ENCODE peak calls at places on chromosomes 1 and 21, in eight cellular contexts. P, L, K, F, N, V, H and U are unnamed samples.

GRCh38 chr1:21897844-21898243 is 39.3 kb downstream of the HSPG2 start:
- DNase-seq in P (no peak), L (no peak), K (no peak), F (no peak), N (no peak), V (no peak), H (no peak), U (no peak)

GRCh38 chr1:182080955-182081582 is 19.6 kb upstream of the ZNF648 start:
- DNase-seq in P (peak), L (peak), K (no peak), F (no peak), N (no peak), V (peak), H (no peak), U (peak)

GRCh38 chr1:30324251-30325084 is 398.9 kb downstream of the MATN1 start:
- DNase-seq in P (no peak), L (no peak), K (no peak), F (no peak), N (no peak), V (no peak), H (no peak), U (no peak)

GRCh38 chr1:12472798-12473551 is 145.0 kb downstream of the DHRS3 start:
- DNase-seq in P (no peak), L (peak), K (no peak), F (no peak), N (peak), V (no peak), H (no peak), U (no peak)

GRCh38 chr1:88398338-88398737 is 285.7 kb upstream of the PKN2 start:
- DNase-seq in P (no peak), L (no peak), K (no peak), F (no peak), N (no peak), V (no peak), H (no peak), U (peak)

GRCh38 chr1:6427445-6428390 is 3.1 kb downstream of the ESPN start:
- DNase-seq in P (no peak), L (no peak), K (no peak), F (no peak), N (no peak), V (no peak), H (no peak), U (peak)

GRCh38 chr1:147238053-147238902 is 4.2 kb upstream of the CHD1L start:
- DNase-seq in P (no peak), L (no peak), K (no peak), F (no peak), N (no peak), V (peak), H (no peak), U (peak)

GRCh38 chr1:4837201-4837600 is 182.8 kb downstream of the AJAP1 start:
- DNase-seq in P (no peak), L (no peak), K (no peak), F (no peak), N (no peak), V (no peak), H (no peak), U (no peak)

GRCh38 chr1:181099152-181100014 is 10.9 kb downstream of the IER5 start:
- DNase-seq in P (peak), L (peak), K (no peak), F (no peak), N (no peak), V (no peak), H (no peak), U (peak)

GRCh38 chr1:44100183-44100582 is 18.4 kb upstream of the KLF17 start:
- DNase-seq in P (no peak), L (no peak), K (no peak), F (no peak), N (no peak), V (no peak), H (no peak), U (no peak)

GRCh38 chr1:165259236-165259635 is 97.3 kb downstream of the LMX1A start:
- DNase-seq in P (no peak), L (no peak), K (no peak), F (no peak), N (no peak), V (no peak), H (no peak), U (peak)

GRCh38 chr1:158930504-158930903 is 848 bp upstream of the PYHIN1 start:
- DNase-seq in P (no peak), L (no peak), K (no peak), F (no peak), N (peak), V (no peak), H (no peak), U (no peak)

GRCh38 chr1:53638641-53639035 is 100.3 kb downstream of the GLIS1 start:
- DNase-seq in P (no peak), L (no peak), K (no peak), F (no peak), N (no peak), V (no peak), H (peak), U (no peak)

GRCh38 chr1:94463765-94464330 is 45.7 kb downstream of the ABCD3 start:
- DNase-seq in P (peak), L (peak), K (peak), F (no peak), N (no peak), V (peak), H (no peak), U (peak)

GRCh38 chr1:159913451-159914192 is 11.7 kb downstream of the TAGLN2 start:
- DNase-seq in P (no peak), L (no peak), K (no peak), F (no peak), N (no peak), V (peak), H (no peak), U (peak)

GRCh38 chr1:203480084-203480483 is 4.5 kb downstream of the PRELP start:
- DNase-seq in P (peak), L (peak), K (no peak), F (no peak), N (no peak), V (no peak), H (no peak), U (peak)

GRCh38 chr1:183218039-183218618 is 32.1 kb downstream of the LAMC2 start:
- DNase-seq in P (peak), L (no peak), K (no peak), F (no peak), N (no peak), V (no peak), H (peak), U (no peak)

GRCh38 chr1:75097686-75098085 is 36.5 kb upstream of the LHX8 start:
- DNase-seq in P (no peak), L (peak), K (no peak), F (no peak), N (no peak), V (peak), H (no peak), U (peak)

GRCh38 chr1:47031585-47031984 is 8.1 kb downstream of the CYP4X1 start:
- DNase-seq in P (no peak), L (no peak), K (no peak), F (no peak), N (no peak), V (no peak), H (peak), U (peak)

GRCh38 chr21:45363921-45364463 is 41.0 kb upstream of the COL18A1 start:
- DNase-seq in P (peak), L (peak), K (peak), F (peak), N (no peak), V (peak), H (peak), U (peak)

GRCh38 chr1:43545686-43546387 is 15.2 kb downstream of the PTPRF start:
- DNase-seq in P (no peak), L (no peak), K (no peak), F (no peak), N (no peak), V (peak), H (peak), U (peak)

GRCh38 chr1:30657131-30658013 is 66.0 kb downstream of the MATN1 start:
- DNase-seq in P (no peak), L (no peak), K (no peak), F (no peak), N (no peak), V (no peak), H (no peak), U (no peak)

GRCh38 chr1:60227581-60228252 is 154.1 kb upstream of the C1orf87 start:
- DNase-seq in P (peak), L (peak), K (no peak), F (no peak), N (no peak), V (no peak), H (no peak), U (peak)

GRCh38 chr1:15923241-15923640 is 52.7 kb downstream of the ZBTB17 start:
- DNase-seq in P (peak), L (peak), K (no peak), F (no peak), N (no peak), V (no peak), H (no peak), U (peak)

GRCh38 chr1:40477680-40478057 is 579 bp downstream of the ZFP69 start:
- DNase-seq in P (peak), L (peak), K (no peak), F (no peak), N (peak), V (no peak), H (no peak), U (no peak)

GRCh38 chr1:197917813-197918646 is 858 bp downstream of the LHX9 start:
- DNase-seq in P (no peak), L (no peak), K (no peak), F (no peak), N (no peak), V (peak), H (no peak), U (no peak)

GRCh38 chr1:157117527-157118057 is 18.0 kb upstream of the ETV3L start:
- DNase-seq in P (no peak), L (no peak), K (no peak), F (no peak), N (no peak), V (no peak), H (no peak), U (no peak)

GRCh38 chr1:234980657-234981396 is 147.8 kb downstream of the TOMM20 start:
- DNase-seq in P (peak), L (peak), K (peak), F (peak), N (peak), V (peak), H (peak), U (peak)

GRCh38 chr1:54715493-54716298 is at the start of gene TTC4:
- DNase-seq in P (peak), L (peak), K (peak), F (peak), N (peak), V (peak), H (peak), U (peak)

GRCh38 chr1:225746361-225747179 is 31.1 kb upstream of the SRP9 start:
- DNase-seq in P (peak), L (peak), K (no peak), F (peak), N (no peak), V (peak), H (peak), U (peak)

GRCh38 chr1:91712393-91712792 is 173.6 kb downstream of the TGFBR3 start:
- DNase-seq in P (no peak), L (no peak), K (no peak), F (no peak), N (no peak), V (no peak), H (no peak), U (no peak)

GRCh38 chr1:162987866-162988265 is 81.3 kb upstream of the RGS4 start:
- DNase-seq in P (peak), L (peak), K (no peak), F (no peak), N (no peak), V (no peak), H (no peak), U (peak)

GRCh38 chr1:96425382-96426129 is 296.0 kb upstream of the PTBP2 start:
- DNase-seq in P (no peak), L (no peak), K (no peak), F (no peak), N (no peak), V (no peak), H (no peak), U (no peak)

GRCh38 chr21:44697811-44698734 is 1.1 kb downstream of the KRTAP10-12 start:
- DNase-seq in P (no peak), L (no peak), K (no peak), F (no peak), N (no peak), V (no peak), H (no peak), U (no peak)

GRCh38 chr1:100137602-100138001 is 4.6 kb downstream of the TRMT13 start:
- DNase-seq in P (no peak), L (no peak), K (no peak), F (no peak), N (no peak), V (no peak), H (no peak), U (no peak)

GRCh38 chr1:100130552-100131077 is 2.1 kb downstream of the SASS6 start:
- DNase-seq in P (peak), L (no peak), K (peak), F (no peak), N (no peak), V (no peak), H (no peak), U (peak)

GRCh38 chr1:100131623-100132022 is 1.1 kb downstream of the SASS6 start:
- DNase-seq in P (no peak), L (no peak), K (no peak), F (no peak), N (no peak), V (no peak), H (no peak), U (no peak)

GRCh38 chr1:100134872-100135271 is 1.9 kb downstream of the TRMT13 start:
- DNase-seq in P (peak), L (peak), K (no peak), F (no peak), N (no peak), V (no peak), H (no peak), U (peak)

GRCh38 chr1:100132566-100133477 is at the start of the genes SASS6 and TRMT13:
- DNase-seq in P (peak), L (peak), K (peak), F (peak), N (peak), V (peak), H (peak), U (peak)
- TF ChIP-seq CTCF in P (no peak), L (no peak), K (no peak), F (no peak), N (no peak), V (no peak), H (peak), U (no peak)

GRCh38 chr21:41606706-41607105 is 98.7 kb upstream of the TMPRSS2 start:
- DNase-seq in P (no peak), L (no peak), K (no peak), F (no peak), N (no peak), V (no peak), H (no peak), U (no peak)

GRCh38 chr21:41605178-41605933 is 97.4 kb upstream of the TMPRSS2 start:
- DNase-seq in P (no peak), L (no peak), K (no peak), F (no peak), N (no peak), V (no peak), H (peak), U (no peak)

GRCh38 chr21:41603476-41603875 is 95.5 kb upstream of the TMPRSS2 start:
- DNase-seq in P (no peak), L (no peak), K (no peak), F (no peak), N (no peak), V (no peak), H (peak), U (no peak)

GRCh38 chr21:41604583-41605041 is 96.7 kb upstream of the TMPRSS2 start:
- DNase-seq in P (peak), L (no peak), K (no peak), F (no peak), N (no peak), V (no peak), H (peak), U (no peak)

DNA sequence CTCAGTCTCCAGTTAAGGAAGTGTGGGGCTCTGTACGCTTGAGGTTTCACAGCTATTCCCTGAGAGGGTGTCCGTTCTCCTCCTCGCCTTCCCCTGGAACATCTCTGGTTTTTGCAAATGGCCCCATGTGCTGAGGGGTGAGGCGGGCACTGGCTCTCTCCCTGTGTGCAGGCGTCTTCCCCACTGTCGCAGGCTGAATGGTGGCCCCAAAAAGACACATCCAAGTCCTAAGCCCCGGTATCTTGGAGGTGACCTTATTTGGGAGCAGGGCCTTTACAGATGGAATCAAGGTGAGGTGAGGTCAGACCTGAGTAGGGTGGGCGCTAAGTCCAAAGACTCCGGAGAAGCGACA is 98.0 kb upstream of the TMPRSS2 start:
- DNase-seq in P (no peak), L (no peak), K (no peak), F (no peak), N (no peak), V (no peak), H (no peak), U (no peak)
- TF ChIP-seq CTCF in P (no peak), L (no peak), K (no peak), F (no peak), N (no peak), V (no peak), H (no peak), U (no peak)

GRCh38 chr1:151060241-151061011 is at the start of gene MLLT11:
- DNase-seq in P (peak), L (peak), K (no peak), F (peak), N (no peak), V (peak), H (no peak), U (peak)
- TF ChIP-seq CTCF in P (no peak), L (no peak), K (no peak), F (no peak), N (no peak), V (no peak), H (no peak), U (no peak)

GRCh38 chr1:107142370-107142668 is 1.5 kb downstream of the NTNG1 start:
- DNase-seq in P (no peak), L (no peak), K (no peak), F (no peak), N (no peak), V (no peak), H (no peak), U (no peak)
- TF ChIP-seq CTCF in P (no peak), L (no peak), K (no peak), F (no peak), N (peak), V (no peak), H (no peak), U (no peak)

DNA sequence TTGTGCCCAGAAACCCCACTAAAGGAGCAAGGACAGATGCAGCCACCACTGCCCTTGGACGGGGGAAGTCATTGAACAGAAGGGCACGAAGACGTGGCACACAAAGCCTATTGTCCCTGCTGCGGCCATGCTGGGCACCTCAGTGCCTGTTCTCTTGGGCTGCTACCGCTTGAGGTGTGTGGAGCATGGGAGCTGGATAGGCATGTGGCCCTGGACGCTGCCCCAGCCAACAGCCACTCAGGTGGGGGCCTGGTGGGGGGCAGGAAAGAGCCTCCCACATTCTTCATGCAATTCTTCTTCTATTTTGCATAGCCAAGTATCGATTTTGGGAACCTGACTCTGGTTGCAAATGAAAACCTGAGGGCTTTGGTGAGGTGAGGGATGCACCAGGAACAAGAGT is 337.2 kb downstream of the RPS6KC1 start:
- DNase-seq in P (no peak), L (no peak), K (no peak), F (no peak), N (no peak), V (no peak), H (no peak), U (no peak)
- TF ChIP-seq CTCF in P (no peak), L (no peak), K (no peak), F (no peak), N (no peak), V (no peak), H (no peak), U (no peak)

GRCh38 chr21:17903029-17903806 is 84.1 kb upstream of the C21orf91 start:
- DNase-seq in P (peak), L (peak), K (no peak), F (no peak), N (no peak), V (no peak), H (no peak), U (peak)
- TF ChIP-seq CTCF in P (peak), L (no peak), K (no peak), F (no peak), N (peak), V (no peak), H (peak), U (peak)

DNA sequence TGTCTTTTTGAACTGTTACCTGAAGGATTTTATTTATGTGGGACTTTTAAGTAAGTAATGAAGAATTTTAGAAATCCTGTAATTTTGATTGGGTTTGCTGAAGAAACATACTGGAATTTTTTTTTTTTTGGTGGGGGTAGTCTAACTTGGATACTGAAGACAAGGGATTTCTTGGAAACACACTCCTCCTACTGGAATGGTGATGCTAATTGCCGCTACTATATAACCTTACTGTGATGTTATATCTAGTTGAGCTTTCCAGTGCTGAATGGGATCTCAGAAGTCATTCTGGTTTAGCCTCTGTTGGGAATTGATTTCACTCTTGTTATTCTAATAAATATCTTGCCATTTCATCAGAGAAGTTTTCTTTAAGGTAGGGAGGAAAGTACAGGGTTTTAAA is 8.4 kb downstream of the PPP2R5A start:
- DNase-seq in P (peak), L (no peak), K (no peak), F (no peak), N (no peak), V (no peak), H (no peak), U (peak)
- TF ChIP-seq CTCF in P (peak), L (no peak), K (no peak), F (no peak), N (no peak), V (peak), H (no peak), U (peak)

DNA sequence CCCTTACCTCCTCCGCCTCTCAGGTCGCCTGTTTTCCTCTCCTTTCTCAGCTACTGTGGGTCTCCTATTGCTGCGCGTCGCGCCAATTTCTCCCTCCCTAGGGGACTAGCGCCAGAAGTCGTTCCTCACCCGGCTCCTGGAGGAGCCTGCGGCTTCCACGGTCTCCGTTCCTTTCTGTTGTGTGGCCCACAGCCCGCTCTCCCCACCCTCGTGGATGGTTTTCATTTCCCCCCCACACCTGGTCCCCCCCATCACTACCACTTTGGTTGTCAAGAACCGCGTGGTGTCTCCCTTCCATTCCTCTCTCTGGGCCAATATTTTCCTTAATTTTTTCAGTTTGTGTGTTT is 525 bp downstream of the CNST start:
- DNase-seq in P (peak), L (peak), K (no peak), F (no peak), N (no peak), V (no peak), H (peak), U (no peak)
- TF ChIP-seq CTCF in P (no peak), L (no peak), K (no peak), F (no peak), N (no peak), V (no peak), H (no peak), U (no peak)

GRCh38 chr1:216119600-216119999 is 303.6 kb downstream of the USH2A start:
- DNase-seq in P (peak), L (peak), K (peak), F (no peak), N (no peak), V (peak), H (no peak), U (peak)
- TF ChIP-seq CTCF in P (peak), L (peak), K (peak), F (no peak), N (no peak), V (peak), H (no peak), U (peak)